ENCODE peak calls at places on chromosomes 1 and 21, in four cellular contexts. G, A, H and T are unnamed samples.

GRCh38 chr1:76659171-76659940 is 207.9 kb upstream of the ST6GALNAC5 start:
- DNase-seq in H (no peak), G (no peak), A (no peak), T (no peak)

GRCh38 chr21:45791562-45792418 is 148.3 kb downstream of the PCBP3 start:
- DNase-seq in G (no peak), A (no peak), H (no peak), T (no peak)

GRCh38 chr1:69569281-69569970 is 1.7 kb downstream of the LRRC7 start:
- DNase-seq in A (no peak), H (no peak), G (no peak), T (no peak)

GRCh38 chr1:153357076-153357852 is 390 bp upstream of the S100A9 start:
- DNase-seq in G (peak), A (no peak), H (peak), T (peak)

GRCh38 chr1:114152211-114153050 is 1.2 kb downstream of the SYT6 start:
- DNase-seq in H (no peak), A (peak), G (peak), T (peak)

GRCh38 chr1:184456189-184456588 is 69.4 kb downstream of the C1orf21 start:
- DNase-seq in A (no peak), G (no peak), H (no peak), T (no peak)

GRCh38 chr1:156284112-156284511 is at the start of gene TMEM79:
- DNase-seq in G (no peak), A (no peak), H (no peak), T (no peak)

GRCh38 chr21:32134441-32135159 is 144.2 kb downstream of the MIS18A start:
- DNase-seq in A (no peak), H (no peak), G (no peak), T (no peak)

GRCh38 chr1:54542120-54542961 is 5.7 kb upstream of the ACOT11 start:
- DNase-seq in G (peak), H (peak), A (peak), T (peak)

DNA sequence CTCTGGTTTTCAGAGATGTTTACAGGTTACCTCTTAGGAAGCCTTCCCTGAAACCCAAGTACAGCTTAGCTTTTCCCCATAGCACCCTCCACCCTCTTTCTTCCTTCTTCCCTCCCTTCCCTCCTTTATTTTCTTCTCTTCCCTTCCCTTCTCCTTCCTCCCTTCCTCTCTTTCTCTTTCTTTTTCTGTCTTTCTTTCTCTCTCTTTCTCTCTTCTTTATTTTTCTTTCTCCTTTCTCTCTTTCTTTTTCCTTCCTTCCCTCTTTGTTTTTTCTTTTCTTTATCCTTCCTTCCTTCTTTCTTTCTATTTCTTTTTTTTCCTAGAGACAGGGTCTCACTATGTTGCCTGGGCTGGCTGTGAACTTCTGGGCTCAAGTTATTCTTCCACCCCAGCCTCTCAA is 231.6 kb downstream of the SLC35F3 start:
- DNase-seq in A (no peak), H (no peak), G (no peak), T (no peak)
- TF ChIP-seq CTCF in A (no peak), H (no peak), G (no peak), T (no peak)

DNA sequence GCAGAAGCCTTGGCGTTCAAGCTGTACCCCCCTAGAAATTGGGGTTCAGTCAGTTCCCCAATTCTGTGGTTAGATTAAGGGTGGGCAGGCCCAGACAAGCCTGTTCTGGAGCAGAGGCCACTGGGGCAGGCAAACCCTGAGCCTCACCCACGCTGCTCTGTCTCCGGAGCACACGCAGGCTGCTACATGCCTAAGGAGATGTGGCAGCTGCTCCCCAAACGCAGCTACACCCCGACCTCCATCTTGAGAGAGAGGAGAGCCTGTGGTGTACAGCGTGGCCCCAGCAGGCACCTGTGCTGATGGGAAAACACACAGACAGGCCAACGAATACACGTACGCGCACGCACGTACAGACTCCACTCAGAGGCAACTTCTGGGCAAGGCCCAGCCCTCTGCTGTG is 33.9 kb upstream of the GRHL3 start:
- DNase-seq in G (no peak), A (no peak), H (no peak), T (no peak)
- H3K27ac ChIP-seq in G (no peak), A (peak), H (no peak), T (no peak)

DNA sequence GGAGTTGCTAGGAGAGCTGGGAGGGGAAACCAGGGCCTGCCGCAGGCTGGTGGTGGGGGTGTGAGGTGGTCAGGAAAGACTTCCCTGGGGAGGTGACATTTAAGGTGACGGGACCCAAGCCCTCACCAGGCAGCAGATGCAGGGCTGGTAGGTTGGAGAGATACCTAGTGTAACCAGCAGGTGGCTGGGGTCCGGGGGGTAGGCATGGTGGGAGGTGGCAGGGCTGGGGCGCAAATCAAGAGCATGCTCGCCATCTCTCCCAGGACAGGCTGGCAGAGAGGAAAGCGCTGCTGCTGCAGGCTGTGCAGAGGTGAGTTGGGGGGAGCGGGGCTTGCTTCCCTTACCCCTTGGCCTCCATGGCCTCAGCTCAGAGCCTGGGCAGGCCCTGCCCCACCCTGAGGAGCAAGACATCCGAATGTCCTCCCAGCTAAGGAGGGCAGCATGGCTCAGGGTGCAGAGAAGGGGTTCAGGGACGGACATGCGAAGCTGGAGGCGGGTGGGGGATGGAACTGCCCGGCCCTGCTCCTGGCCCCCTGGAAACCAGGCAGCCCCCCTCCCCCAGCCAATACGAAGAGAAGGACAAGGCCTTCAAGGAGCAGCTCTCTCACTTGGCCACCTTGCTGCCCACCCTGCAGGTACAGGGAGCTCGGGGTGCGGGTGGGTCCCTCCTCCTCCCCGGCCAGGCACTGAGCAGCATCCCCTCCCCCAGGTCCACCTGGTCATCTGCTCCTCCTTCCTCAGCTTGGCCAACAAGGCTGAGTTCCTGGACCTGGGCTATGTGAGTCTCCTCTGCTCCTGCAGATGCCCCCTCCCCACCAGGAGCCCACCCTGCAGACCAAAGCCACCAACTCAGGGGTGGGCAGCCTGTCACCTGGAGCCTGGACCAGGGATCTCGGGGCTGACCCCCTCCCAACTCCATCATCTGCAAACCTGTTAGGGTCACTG is 4.0 kb downstream of the RNF207 start:
- DNase-seq in G (no peak), H (no peak), A (no peak), T (no peak)
- TF ChIP-seq CTCF in G (no peak), H (no peak), A (no peak), T (no peak)

GRCh38 chr1:245440933-245441332 is 286.1 kb downstream of the KIF26B start:
- DNase-seq in G (no peak), H (no peak), A (no peak), T (no peak)

GRCh38 chr1:245444181-245444580 is 289.4 kb downstream of the KIF26B start:
- DNase-seq in A (no peak), H (no peak), G (no peak), T (no peak)

GRCh38 chr1:245441699-245442098 is 286.9 kb downstream of the KIF26B start:
- DNase-seq in A (no peak), G (peak), H (no peak), T (no peak)

GRCh38 chr1:245448858-245449534 is 294.2 kb downstream of the KIF26B start:
- DNase-seq in A (no peak), H (no peak), G (no peak), T (no peak)

DNA sequence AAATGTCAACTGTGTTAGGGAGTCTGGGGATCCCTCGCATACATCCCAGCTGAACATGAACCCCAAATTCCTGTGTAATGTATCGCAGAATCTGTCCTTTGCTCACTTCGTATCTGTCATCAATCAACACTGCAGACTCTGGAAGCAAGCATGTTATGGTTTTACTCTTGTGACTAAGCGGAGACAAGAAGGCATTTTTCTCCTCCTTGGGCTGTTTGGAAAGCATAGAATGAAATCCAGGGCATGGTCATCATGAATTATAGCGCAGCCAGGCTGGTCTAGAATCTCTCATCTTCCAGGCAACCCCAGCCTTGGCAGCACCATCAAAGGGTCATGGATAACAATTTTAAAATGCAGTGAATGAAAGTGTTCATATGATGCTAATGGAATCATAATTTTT is 290.2 kb downstream of the KIF26B start:
- DNase-seq in H (no peak), A (no peak), G (no peak), T (no peak)
- H3K27ac ChIP-seq in H (no peak), A (no peak), G (no peak), T (no peak)

GRCh38 chr1:203199002-203199401 is 12.5 kb upstream of the CHI3L1 start:
- DNase-seq in G (no peak), H (no peak), A (no peak), T (no peak)

GRCh38 chr1:203200059-203200553 is 13.6 kb upstream of the CHI3L1 start:
- DNase-seq in G (peak), A (no peak), H (no peak), T (peak)

GRCh38 chr1:203199481-203200058 is 13.1 kb upstream of the CHI3L1 start:
- DNase-seq in A (no peak), G (peak), H (no peak), T (no peak)

GRCh38 chr1:203197625-203198024 is 11.1 kb upstream of the CHI3L1 start:
- DNase-seq in H (no peak), G (peak), A (no peak), T (no peak)

GRCh38 chr1:203196371-203196770 is 9.9 kb upstream of the CHI3L1 start:
- DNase-seq in H (peak), A (no peak), G (peak), T (no peak)
- TF ChIP-seq CTCF in H (no peak), A (no peak), G (no peak), T (no peak)

GRCh38 chr1:84375965-84376910 is 22.0 kb upstream of the DNASE2B start:
- DNase-seq in A (no peak), G (no peak), H (no peak), T (no peak)
- H3K27ac ChIP-seq in A (no peak), G (peak), H (no peak), T (peak)

GRCh38 chr1:163104405-163105099 is 35.4 kb downstream of the RGS4 start:
- DNase-seq in H (no peak), G (no peak), A (no peak), T (no peak)

GRCh38 chr1:163107655-163108054 is 38.5 kb downstream of the RGS4 start:
- DNase-seq in A (no peak), G (no peak), H (no peak), T (no peak)

GRCh38 chr1:163106364-163106987 is 37.3 kb downstream of the RGS4 start:
- DNase-seq in H (no peak), G (no peak), A (no peak), T (no peak)
- TF ChIP-seq CTCF in H (no peak), G (no peak), A (no peak), T (no peak)

GRCh38 chr1:39418223-39418622 is 73.2 kb upstream of the BMP8A start:
- DNase-seq in A (no peak), H (no peak), G (no peak), T (no peak)
- H3K27ac ChIP-seq in A (no peak), H (peak), G (no peak), T (no peak)

GRCh38 chr1:230772457-230773395 is 25.5 kb downstream of the CAPN9 start:
- DNase-seq in A (peak), G (no peak), H (no peak), T (peak)
- TF ChIP-seq CTCF in A (peak), G (peak), H (peak), T (peak)